ENCODE peak calls at places on chromosomes 7 and 10, in four cellular contexts. O is HCT116, W is WERI-Rb-1, L is prostate gland. I is an unnamed sample.

GRCh38 chr10:70198696-70199466 is 28.6 kb upstream of the SAR1A start:
- DNase-seq in L (no peak), O (no peak), W (no peak), I (no peak)

GRCh38 chr10:63633677-63634487 is 112.7 kb downstream of the REEP3 start:
- DNase-seq in W (peak; percentile 32), O (peak; percentile 57), L (peak; percentile 25), I (no peak)

GRCh38 chr7:64744680-64745079 is 49.5 kb upstream of the ZNF138 start:
- DNase-seq in W (no peak), O (no peak), L (no peak), I (no peak)

GRCh38 chr10:133260895-133261725 is 15.6 kb downstream of the ADAM8 start:
- DNase-seq in L (peak; percentile 29), O (no peak), W (peak; percentile 47), I (no peak)

GRCh38 chr7:80542398-80542797 is 30.5 kb upstream of the GNAT3 start:
- DNase-seq in L (no peak), O (no peak), W (no peak), I (no peak)

GRCh38 chr10:70684374-70684773 is 12.1 kb downstream of the ADAMTS14 start:
- DNase-seq in L (no peak), O (no peak), W (no peak), I (no peak)

GRCh38 chr7:151876112-151876898 is 610 bp downstream of the PRKAG2 start:
- DNase-seq in O (no peak), W (peak; percentile 80), L (peak; percentile 84), I (no peak)

GRCh38 chr7:100220833-100221718 is 1.3 kb downstream of the PVRIG start:
- DNase-seq in W (no peak), O (no peak), L (no peak), I (no peak)

GRCh38 chr7:65951837-65952578 is 30.0 kb downstream of the GUSB start:
- DNase-seq in L (no peak), O (no peak), W (no peak), I (no peak)

GRCh38 chr10:79347894-79348639 is 798 bp downstream of the PPIF start:
- DNase-seq in W (peak; percentile 61), L (peak; percentile 60), O (peak; percentile 8), I (no peak)

GRCh38 chr10:103616705-103617361 is 123.3 kb downstream of the NEURL1 start:
- DNase-seq in O (no peak), W (no peak), L (no peak), I (no peak)

GRCh38 chr10:70722820-70723424 is 50.6 kb downstream of the ADAMTS14 start:
- DNase-seq in W (no peak), O (peak; percentile 66), L (no peak), I (no peak)

GRCh38 chr7:106583133-106583532 is 77.8 kb downstream of the CCDC71L start:
- DNase-seq in O (no peak), W (no peak), L (no peak), I (no peak)

GRCh38 chr7:620052-620451 is 100.4 kb upstream of the PDGFA start:
- DNase-seq in W (no peak), O (no peak), L (no peak), I (no peak)

GRCh38 chr7:107924841-107925490 is 34.0 kb downstream of the DLD start:
- DNase-seq in L (no peak), O (no peak), W (no peak), I (no peak)

DNA sequence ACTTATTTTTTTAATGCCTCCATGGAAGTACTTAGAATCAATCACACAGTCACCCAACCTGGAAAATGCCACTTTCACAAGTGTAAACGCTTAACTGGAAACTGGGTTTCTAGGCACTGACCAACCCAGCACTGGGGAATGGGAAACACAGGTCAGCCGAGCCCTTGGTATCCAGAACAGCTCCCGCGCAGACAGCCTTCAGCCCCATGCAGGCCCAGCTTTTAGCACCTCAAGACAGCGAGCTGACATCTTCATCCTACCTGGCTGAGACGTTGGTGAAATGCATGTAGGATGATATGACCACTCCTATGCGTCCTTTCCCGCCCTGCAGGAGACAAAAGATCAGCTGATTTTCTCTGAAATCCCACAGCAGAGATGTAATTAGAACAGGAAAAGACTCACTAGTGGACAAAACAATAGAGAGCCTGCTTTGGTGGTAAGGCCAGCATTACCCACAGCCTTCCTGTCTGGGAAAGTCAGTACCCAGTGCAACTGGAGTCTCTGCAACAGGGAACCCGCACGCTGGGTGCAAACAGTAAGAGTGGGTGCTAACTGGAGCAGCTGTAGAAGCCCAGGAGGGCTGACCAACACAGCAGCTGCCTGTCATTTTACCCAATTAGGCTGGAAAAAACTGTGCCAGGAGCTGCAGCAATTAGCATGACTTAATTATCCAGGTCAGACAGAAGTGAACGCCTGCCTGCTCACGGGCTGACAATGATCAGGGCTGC is 153.7 kb downstream of the TNS3 start:
- DNase-seq in O (no peak), L (no peak), W (no peak), I (no peak)
- H3K36me3 ChIP-seq in O (no peaks in the 10 kb centered on the region), L (no peaks in the 10 kb centered on the region), W (no peaks in the 10 kb centered on the region), I (peaks cover 9% of the 10 kb centered on the region)

DNA sequence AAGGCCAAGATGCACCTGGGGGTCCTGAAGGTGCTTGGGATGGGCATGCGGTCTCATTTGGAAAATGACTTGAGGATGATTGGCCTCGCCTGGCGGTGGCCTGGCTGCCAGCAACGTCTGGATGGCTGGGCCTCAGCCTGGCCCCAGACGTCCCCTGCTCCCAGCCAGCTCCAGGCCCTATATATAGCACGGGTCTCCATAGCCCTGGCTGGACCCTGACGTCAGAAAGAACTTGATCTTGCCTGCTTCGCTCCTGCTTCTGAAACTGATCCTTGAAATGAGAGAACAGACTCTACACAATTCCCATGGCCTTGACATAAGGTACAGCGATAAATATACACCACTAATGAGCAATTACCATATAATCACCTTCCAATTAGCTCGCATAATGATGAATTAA is 11.8 kb downstream of the EMX2 start:
- DNase-seq in W (no peak), O (no peak), L (no peak), I (no peak)
- H3K9me3 ChIP-seq in W (peaks cover 2% of the 10 kb centered on the region), O (no peaks in the 10 kb centered on the region), L (no peaks in the 10 kb centered on the region), I (no peaks in the 10 kb centered on the region)

DNA sequence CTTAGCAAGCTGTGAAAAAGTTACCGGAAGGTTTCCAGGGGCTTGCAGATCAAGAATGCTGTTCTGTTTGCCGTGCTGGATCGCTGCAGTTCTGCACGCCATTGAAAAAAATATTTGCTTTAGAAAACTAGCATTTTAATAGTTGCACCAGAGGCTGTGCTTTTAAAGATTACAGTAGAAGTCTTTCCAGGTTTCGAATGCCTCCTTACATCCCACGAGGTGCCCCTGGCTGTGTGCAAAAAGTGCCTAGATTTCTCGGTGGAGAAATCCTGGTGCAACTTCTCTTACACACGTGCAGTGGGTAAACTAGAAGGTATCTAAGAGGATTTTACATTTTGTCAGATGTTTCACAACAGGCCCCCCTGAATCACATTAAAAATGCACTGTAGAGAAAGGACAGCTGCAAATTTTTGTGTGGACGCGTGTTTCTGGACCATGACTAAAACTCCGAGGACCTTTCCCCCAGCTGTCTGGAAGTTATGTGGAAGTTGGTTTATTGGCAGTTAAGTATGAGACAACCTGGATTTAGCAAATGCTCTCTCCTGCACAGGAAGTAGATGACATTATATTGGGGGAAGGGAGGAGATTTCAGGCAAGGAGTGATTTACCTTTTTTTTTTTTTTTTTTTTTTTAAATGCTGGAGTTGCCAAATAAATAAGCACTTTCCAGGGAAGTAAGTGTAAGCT is 5.8 kb downstream of the TCF7L2 start:
- DNase-seq in W (no peak), L (no peak), O (no peak), I (no peak)
- H3K4me3 ChIP-seq in W (no peak overlapping the region), L (peak overlapping the region; percentile 8), O (peak overlapping the region; percentile 78), I (peak overlapping the region; percentile 83)

GRCh38 chr10:6218692-6219493 is 16.2 kb downstream of the PFKFB3 start:
- DNase-seq in L (no peak), W (peak; percentile 61), O (no peak), I (no peak)
- H3K36me3 ChIP-seq in L (peaks cover 19% of the 10 kb centered on the region), W (no peaks in the 10 kb centered on the region), O (peaks cover 32% of the 10 kb centered on the region), I (peaks cover 98% of the 10 kb centered on the region)

GRCh38 chr7:57423768-57424167 is 26.2 kb upstream of the ZNF716 start:
- DNase-seq in L (no peak), W (no peak), O (no peak), I (no peak)
- H3K9me3 ChIP-seq in L (no peaks in the 10 kb centered on the region), W (peaks cover 10% of the 10 kb centered on the region), O (peaks cover 8% of the 10 kb centered on the region), I (no peaks in the 10 kb centered on the region)

GRCh38 chr7:7354674-7355073 is 172.3 kb downstream of the C1GALT1 start:
- DNase-seq in W (no peak), L (peak; percentile 22), O (peak; percentile 19), I (no peak)

GRCh38 chr7:7352845-7353244 is 170.5 kb downstream of the C1GALT1 start:
- DNase-seq in W (no peak), L (no peak), O (no peak), I (no peak)

GRCh38 chr7:7351156-7351555 is 168.8 kb downstream of the C1GALT1 start:
- DNase-seq in L (no peak), O (no peak), W (no peak), I (no peak)

GRCh38 chr7:7349156-7349555 is 166.8 kb downstream of the C1GALT1 start:
- DNase-seq in O (no peak), L (no peak), W (no peak), I (no peak)

DNA sequence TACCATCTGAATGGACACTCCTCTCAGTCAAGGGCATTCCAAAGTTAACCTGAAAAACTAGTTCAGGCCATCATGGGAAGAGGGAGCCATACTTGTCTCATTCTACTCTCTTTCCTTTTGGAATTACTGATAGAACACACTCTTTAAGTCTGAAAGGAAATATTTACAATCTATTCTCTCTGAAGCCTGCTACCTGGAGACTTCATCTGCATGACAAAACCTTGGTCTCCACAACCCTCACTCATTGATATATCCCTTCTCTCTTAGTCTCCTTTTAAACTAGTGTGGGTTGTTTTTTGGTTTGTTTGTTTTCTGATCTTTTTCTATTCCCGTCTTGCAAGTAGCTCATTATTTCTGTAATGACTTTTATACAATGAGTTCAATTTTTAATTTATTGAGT is 169.5 kb downstream of the C1GALT1 start:
- DNase-seq in O (no peak), W (no peak), L (no peak), I (no peak)
- H3K4me3 ChIP-seq in O (no peak overlapping the region), W (no peak overlapping the region), L (no peak overlapping the region), I (no peak overlapping the region)

GRCh38 chr7:102101926-102102325 is 184.7 kb upstream of the SH2B2 start:
- DNase-seq in W (no peak), L (no peak), O (no peak), I (no peak)

GRCh38 chr7:102106625-102107024 is 180.0 kb upstream of the SH2B2 start:
- DNase-seq in O (no peak), L (no peak), W (no peak), I (no peak)

GRCh38 chr7:102101111-102101551 is 185.5 kb upstream of the SH2B2 start:
- DNase-seq in L (no peak), W (no peak), O (no peak), I (no peak)

GRCh38 chr7:102103027-102103372 is 183.7 kb upstream of the SH2B2 start:
- DNase-seq in L (no peak), O (no peak), W (no peak), I (no peak)

DNA sequence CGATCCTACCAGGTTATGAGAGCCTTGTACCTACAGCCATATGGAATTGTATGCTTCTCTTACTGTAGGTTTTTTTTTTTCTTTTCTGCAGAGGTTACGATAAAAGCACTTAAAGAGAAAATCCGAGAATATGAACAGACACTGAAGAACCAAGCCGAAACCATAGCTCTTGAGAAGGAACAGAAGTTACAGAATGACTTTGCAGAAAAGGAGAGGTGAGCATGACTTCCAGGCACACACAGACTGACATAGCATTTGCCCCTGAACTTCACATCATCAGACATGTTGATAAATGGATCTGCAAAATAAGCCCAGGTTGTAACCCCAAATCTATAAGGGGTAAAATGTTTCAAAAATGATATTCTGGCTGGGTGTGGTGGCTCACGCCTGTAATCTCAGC is 182.4 kb upstream of the SH2B2 start:
- DNase-seq in W (no peak), L (no peak), O (no peak), I (no peak)
- H3K36me3 ChIP-seq in W (peaks cover 38% of the 10 kb centered on the region), L (no peaks in the 10 kb centered on the region), O (no peaks in the 10 kb centered on the region), I (peaks cover 28% of the 10 kb centered on the region)